ENCODE peak calls at places on chromosomes 5 and 9, in seven cellular contexts. R, C, E, M, A, P and Z are unnamed samples.

GRCh38 chr5:59367791-59368394 is 525.6 kb downstream of the PDE4D start:
- DNase-seq in R (peak; percentile 68), C (peak; percentile 15), E (peak; percentile 77), M (no peak), A (peak; percentile 83), P (no peak), Z (peak; percentile 79)

GRCh38 chr9:35229066-35229778 is 67.4 kb downstream of the UNC13B start:
- DNase-seq in R (no peak), C (no peak), E (no peak), M (no peak), A (no peak), P (no peak), Z (no peak)

GRCh38 chr9:129487307-129487657 is 133.6 kb downstream of the C9orf50 start:
- DNase-seq in R (no peak), C (no peak), E (no peak), M (no peak), A (no peak), P (no peak), Z (no peak)

GRCh38 chr9:125121156-125121555 is 22.2 kb downstream of the SCAI start:
- DNase-seq in R (no peak), C (no peak), E (no peak), M (no peak), A (no peak), P (no peak), Z (no peak)

GRCh38 chr9:99011161-99011709 is 67.5 kb downstream of the COL15A1 start:
- DNase-seq in R (no peak), C (no peak), E (peak; percentile 40), M (no peak), A (no peak), P (no peak), Z (no peak)

GRCh38 chr9:23851024-23851629 is 25.1 kb upstream of the ELAVL2 start:
- DNase-seq in R (peak; percentile 81), C (no peak), E (no peak), M (no peak), A (no peak), P (no peak), Z (no peak)

GRCh38 chr5:154627711-154628678 is 127.2 kb upstream of the LARP1 start:
- DNase-seq in R (peak; percentile 93), C (no peak), E (peak; percentile 62), M (no peak), A (no peak), P (no peak), Z (no peak)

GRCh38 chr5:14263700-14264099 is 120.6 kb downstream of the TRIO start:
- DNase-seq in R (no peak), C (peak; percentile 62), E (peak; percentile 57), M (no peak), A (no peak), P (no peak), Z (no peak)

GRCh38 chr9:80157561-80157983 is 585.8 kb downstream of the TLE4 start:
- DNase-seq in R (no peak), C (no peak), E (peak; percentile 25), M (no peak), A (peak; percentile 18), P (no peak), Z (no peak)

GRCh38 chr5:81842795-81843377 is 92.0 kb upstream of the SSBP2 start:
- DNase-seq in R (no peak), C (no peak), E (peak; percentile 49), M (no peak), A (no peak), P (no peak), Z (no peak)

GRCh38 chr9:69120380-69121154 is 53.5 kb upstream of the TJP2 start:
- DNase-seq in R (peak; percentile 96), C (peak; percentile 41), E (peak; percentile 76), M (no peak), A (no peak), P (no peak), Z (no peak)

GRCh38 chr5:159864885-159865622 is 51.2 kb upstream of the ADRA1B start:
- DNase-seq in R (no peak), C (no peak), E (peak; percentile 70), M (no peak), A (peak; percentile 27), P (no peak), Z (no peak)

GRCh38 chr5:100792781-100793180 is 110.3 kb downstream of the ST8SIA4 start:
- DNase-seq in R (no peak), C (no peak), E (no peak), M (no peak), A (no peak), P (no peak), Z (no peak)

GRCh38 chr5:31408814-31409213 is 123.1 kb downstream of the DROSHA start:
- DNase-seq in R (peak; percentile 92), C (no peak), E (peak; percentile 92), M (peak; percentile 19), A (peak; percentile 71), P (no peak), Z (no peak)

GRCh38 chr5:56786346-56786745 is 29.0 kb upstream of the MAP3K1 start:
- DNase-seq in R (no peak), C (no peak), E (no peak), M (no peak), A (no peak), P (no peak), Z (no peak)

GRCh38 chr5:124411089-124411488 is 335.4 kb downstream of the ZNF608 start:
- DNase-seq in R (no peak), C (peak; percentile 34), E (no peak), M (peak; percentile 22), A (peak; percentile 24), P (no peak), Z (no peak)

GRCh38 chr5:144368556-144368955 is 197.9 kb downstream of the KCTD16 start:
- DNase-seq in R (no peak), C (no peak), E (peak; percentile 32), M (peak; percentile 15), A (peak; percentile 74), P (no peak), Z (no peak)